ENCODE peak calls at places on chromosomes 3 and 15, in four cellular contexts. One of them, this sample, is unnamed.

GRCh38 chr3:127794402-127794801 is 27.9 kb downstream of the MGLL start:
- DNase-seq in HepG2: no peak
- DNase-seq in K562: no peak
- DNase-seq in GM12878: no peak
- DNase-seq in this sample: no peak

GRCh38 chr3:50542177-50543034 is 25.1 kb downstream of the C3orf18 start:
- DNase-seq in HepG2: peak
- DNase-seq in K562: peak
- DNase-seq in GM12878: no peak
- DNase-seq in this sample: peak

GRCh38 chr3:40620151-40620550 is 95.4 kb downstream of the ZNF621 start:
- DNase-seq in HepG2: no peak
- DNase-seq in K562: no peak
- DNase-seq in GM12878: no peak
- DNase-seq in this sample: no peak

GRCh38 chr3:81426826-81427565 is 334.4 kb downstream of the GBE1 start:
- DNase-seq in HepG2: no peak
- DNase-seq in K562: no peak
- DNase-seq in GM12878: no peak
- DNase-seq in this sample: no peak

GRCh38 chr3:101461451-101461850 is 51.6 kb downstream of the SENP7 start:
- DNase-seq in HepG2: no peak
- DNase-seq in K562: no peak
- DNase-seq in GM12878: no peak
- DNase-seq in this sample: no peak

GRCh38 chr3:193701896-193702644 is 109.1 kb downstream of the OPA1 start:
- DNase-seq in HepG2: no peak
- DNase-seq in K562: no peak
- DNase-seq in GM12878: peak
- DNase-seq in this sample: no peak

GRCh38 chr15:40575113-40575512 is 6.0 kb downstream of the RPUSD2 start:
- DNase-seq in HepG2: no peak
- DNase-seq in K562: no peak
- DNase-seq in GM12878: no peak
- DNase-seq in this sample: no peak

GRCh38 chr3:10941972-10942371 is 50.6 kb upstream of the SLC6A1 start:
- DNase-seq in HepG2: no peak
- DNase-seq in K562: peak
- DNase-seq in GM12878: no peak
- DNase-seq in this sample: no peak

GRCh38 chr3:126472277-126473006 is 3.2 kb downstream of the ZXDC start:
- DNase-seq in HepG2: peak
- DNase-seq in K562: peak
- DNase-seq in GM12878: peak
- DNase-seq in this sample: peak

GRCh38 chr15:45448066-45448510 is 69.7 kb upstream of the GATM start:
- DNase-seq in HepG2: no peak
- DNase-seq in K562: no peak
- DNase-seq in GM12878: no peak
- DNase-seq in this sample: no peak

GRCh38 chr3:42690191-42690590 is 4.9 kb downstream of the KLHL40 start:
- DNase-seq in HepG2: no peak
- DNase-seq in K562: no peak
- DNase-seq in GM12878: no peak
- DNase-seq in this sample: no peak

GRCh38 chr3:45409921-45410320 is 21.5 kb downstream of the LARS2 start:
- DNase-seq in HepG2: no peak
- DNase-seq in K562: no peak
- DNase-seq in GM12878: no peak
- DNase-seq in this sample: no peak
- TF ChIP-seq EP300 in HepG2: no peak
- TF ChIP-seq EP300 in K562: no peak
- TF ChIP-seq EP300 in GM12878: no peak
- TF ChIP-seq EP300 in this sample: no peak

GRCh38 chr3:154684021-154684420 is 254.0 kb upstream of the GPR149 start:
- DNase-seq in HepG2: peak
- DNase-seq in K562: no peak
- DNase-seq in GM12878: no peak
- DNase-seq in this sample: no peak
- TF ChIP-seq POLR2AphosphoS5 in HepG2: no peak
- TF ChIP-seq POLR2AphosphoS5 in K562: no peak
- TF ChIP-seq POLR2AphosphoS5 in GM12878: no peak
- TF ChIP-seq POLR2AphosphoS5 in this sample: no peak

GRCh38 chr15:50180578-50180977 is 1.4 kb upstream of the SLC27A2 start:
- DNase-seq in HepG2: no peak
- DNase-seq in K562: no peak
- DNase-seq in GM12878: no peak
- DNase-seq in this sample: no peak

GRCh38 chr15:50182233-50183013 is 427 bp downstream of the SLC27A2 start:
- DNase-seq in HepG2: no peak
- DNase-seq in K562: peak
- DNase-seq in GM12878: no peak
- DNase-seq in this sample: peak

GRCh38 chr15:50181206-50181982 is 602 bp upstream of the SLC27A2 start:
- DNase-seq in HepG2: no peak
- DNase-seq in K562: no peak
- DNase-seq in GM12878: no peak
- DNase-seq in this sample: no peak

GRCh38 chr15:50183112-50183794 is 1.3 kb downstream of the SLC27A2 start:
- DNase-seq in HepG2: no peak
- DNase-seq in K562: no peak
- DNase-seq in GM12878: no peak
- DNase-seq in this sample: no peak

DNA sequence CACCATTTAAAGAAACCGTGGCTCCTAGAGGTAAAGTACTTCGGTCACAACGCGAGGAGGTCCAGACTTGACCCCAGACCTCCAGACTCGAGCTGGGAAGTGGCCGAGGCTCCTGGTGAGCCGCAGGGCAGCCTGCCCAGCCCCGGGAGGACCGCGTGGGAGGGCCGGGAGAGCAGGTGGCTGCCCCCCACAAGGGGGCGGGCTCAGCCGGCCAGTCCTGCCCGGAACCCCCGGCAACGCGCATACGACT is at the start of gene SLC27A2:
- DNase-seq in HepG2: no peak
- DNase-seq in K562: peak
- DNase-seq in GM12878: no peak
- DNase-seq in this sample: peak
- H3K4me3 ChIP-seq in HepG2: peak
- H3K4me3 ChIP-seq in K562: peak
- H3K4me3 ChIP-seq in GM12878: peak
- H3K4me3 ChIP-seq in this sample: peak

GRCh38 chr3:180601688-180602666 is at the start of gene TTC14:
- DNase-seq in HepG2: peak
- DNase-seq in K562: peak
- DNase-seq in GM12878: peak
- DNase-seq in this sample: peak
- TF ChIP-seq EP300 in HepG2: no peak
- TF ChIP-seq EP300 in K562: no peak
- TF ChIP-seq EP300 in GM12878: no peak
- TF ChIP-seq EP300 in this sample: no peak

DNA sequence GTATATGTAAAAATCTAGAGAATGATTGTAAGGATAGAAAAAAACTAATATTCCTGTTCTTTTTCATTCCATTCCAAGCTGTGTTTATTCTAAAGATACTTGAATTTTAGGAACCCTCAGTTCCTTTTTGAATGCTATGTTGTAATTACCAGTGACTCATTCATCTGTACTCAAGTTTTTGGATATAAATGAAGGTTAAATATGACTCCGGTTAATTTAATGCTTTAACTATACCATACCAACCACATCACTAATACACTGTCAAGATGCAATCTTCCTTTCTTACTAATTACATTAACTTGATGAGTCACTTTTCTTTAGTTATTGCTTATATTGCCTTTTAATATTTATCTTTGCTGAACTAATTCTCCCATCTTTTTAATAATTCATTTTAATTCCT is 68.8 kb upstream of the ZNF148 start:
- DNase-seq in HepG2: no peak
- DNase-seq in K562: no peak
- DNase-seq in GM12878: no peak
- DNase-seq in this sample: no peak
- TF ChIP-seq POLR2AphosphoS5 in HepG2: no peak
- TF ChIP-seq POLR2AphosphoS5 in K562: no peak
- TF ChIP-seq POLR2AphosphoS5 in GM12878: no peak
- TF ChIP-seq POLR2AphosphoS5 in this sample: no peak

GRCh38 chr15:29795610-29796009 is 26.7 kb downstream of the TJP1 start:
- DNase-seq in HepG2: no peak
- DNase-seq in K562: no peak
- DNase-seq in GM12878: no peak
- DNase-seq in this sample: no peak

GRCh38 chr15:29788433-29789034 is 33.7 kb downstream of the TJP1 start:
- DNase-seq in HepG2: no peak
- DNase-seq in K562: no peak
- DNase-seq in GM12878: no peak
- DNase-seq in this sample: no peak

GRCh38 chr15:29790607-29791006 is 31.7 kb downstream of the TJP1 start:
- DNase-seq in HepG2: no peak
- DNase-seq in K562: no peak
- DNase-seq in GM12878: no peak
- DNase-seq in this sample: no peak

GRCh38 chr15:29789871-29790270 is 32.4 kb downstream of the TJP1 start:
- DNase-seq in HepG2: no peak
- DNase-seq in K562: no peak
- DNase-seq in GM12878: no peak
- DNase-seq in this sample: no peak

DNA sequence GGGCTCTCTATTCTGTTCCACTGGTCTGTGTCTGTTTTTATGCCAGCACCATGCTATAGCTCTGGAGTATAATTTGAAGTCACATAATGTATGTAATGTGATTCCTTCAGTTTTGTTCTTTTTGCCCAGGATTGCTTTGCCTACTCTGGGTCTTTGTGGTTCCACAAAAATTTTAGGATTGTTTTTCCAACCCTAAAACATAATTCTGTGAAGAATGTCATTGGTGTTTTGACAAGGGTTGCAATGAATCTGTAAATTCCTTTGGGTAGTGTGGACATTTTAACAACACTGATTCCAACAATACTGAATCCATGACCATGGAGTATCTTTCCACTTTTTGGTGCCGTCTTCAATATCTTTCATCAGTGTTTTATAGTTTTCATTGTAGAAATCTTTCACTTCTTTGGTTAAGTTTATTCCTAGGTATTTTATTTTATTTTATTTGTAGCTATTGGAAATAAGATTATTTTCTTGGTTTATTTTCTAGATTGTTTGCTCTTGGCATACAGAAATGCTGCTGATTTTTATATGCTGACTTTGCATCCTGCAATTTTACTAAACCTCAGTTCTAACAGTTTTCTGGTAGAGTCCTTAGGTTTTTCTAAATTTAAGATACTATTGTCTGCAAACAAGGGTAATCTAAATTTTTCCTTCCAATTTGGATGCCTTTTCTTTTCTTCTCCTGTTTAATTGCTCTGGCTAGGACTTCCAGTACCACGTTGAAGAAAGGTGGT is 29.7 kb downstream of the TJP1 start:
- DNase-seq in HepG2: no peak
- DNase-seq in K562: no peak
- DNase-seq in GM12878: no peak
- DNase-seq in this sample: no peak
- H3K4me3 ChIP-seq in HepG2: no peak
- H3K4me3 ChIP-seq in K562: no peak
- H3K4me3 ChIP-seq in GM12878: no peak
- H3K4me3 ChIP-seq in this sample: no peak

DNA sequence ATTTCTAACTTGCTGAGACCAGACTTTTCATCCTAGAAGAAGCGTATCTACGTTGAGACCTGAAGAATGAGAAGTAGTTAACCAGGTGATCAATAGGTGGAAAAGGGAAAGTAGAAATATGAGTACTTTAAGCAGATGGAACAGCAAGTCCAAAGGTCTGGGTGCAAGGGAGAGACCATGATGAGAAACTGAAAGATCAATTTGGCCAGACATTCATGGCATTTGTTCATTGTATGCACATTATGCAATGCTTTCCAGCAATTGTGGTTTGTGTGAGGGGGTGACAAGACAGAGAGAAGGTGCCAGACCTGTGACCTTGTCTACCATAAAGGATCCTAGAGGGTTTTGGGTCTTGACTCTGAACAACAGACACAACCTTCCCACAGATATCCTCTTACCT is 63.2 kb upstream of the PSMD6 start:
- DNase-seq in HepG2: peak
- DNase-seq in K562: no peak
- DNase-seq in GM12878: no peak
- DNase-seq in this sample: no peak
- TF ChIP-seq EP300 in HepG2: no peak
- TF ChIP-seq EP300 in K562: no peak
- TF ChIP-seq EP300 in GM12878: no peak
- TF ChIP-seq EP300 in this sample: no peak

DNA sequence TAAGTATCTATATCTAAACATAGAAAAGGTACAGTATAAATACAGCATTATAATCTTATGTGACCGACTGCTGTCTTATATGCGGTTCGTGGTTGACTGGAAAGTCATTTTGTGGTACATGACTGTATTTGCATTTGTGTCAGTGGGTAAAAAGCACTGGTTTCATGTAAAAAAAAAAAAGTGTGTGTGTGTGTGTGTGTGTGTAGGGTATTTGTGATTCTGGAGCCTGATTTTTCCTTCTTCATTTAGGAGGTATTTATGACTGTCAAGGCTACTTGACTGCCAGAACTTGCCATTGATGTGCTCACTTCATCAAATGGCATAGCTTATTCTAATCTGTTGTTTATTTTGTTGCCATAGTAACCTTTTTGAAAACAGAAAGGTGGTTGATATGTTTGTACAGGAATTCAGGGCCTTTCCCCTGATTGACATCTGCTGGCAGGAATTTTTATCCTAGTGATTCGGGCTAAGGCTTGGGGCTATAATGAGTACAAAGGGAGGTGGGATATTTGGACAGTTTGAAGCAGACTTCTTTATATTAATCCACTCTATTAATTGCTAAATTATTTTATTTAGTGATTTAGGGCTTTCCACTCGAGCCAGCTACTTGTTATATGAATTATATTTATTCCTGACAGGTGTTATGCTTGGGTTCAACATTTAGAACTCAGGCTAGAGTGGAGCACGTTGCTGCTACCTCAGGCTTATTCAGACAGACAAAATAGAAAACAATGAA is 63.4 kb downstream of the AKAP13 start:
- DNase-seq in HepG2: peak
- DNase-seq in K562: no peak
- DNase-seq in GM12878: peak
- DNase-seq in this sample: no peak
- TF ChIP-seq POLR2AphosphoS5 in HepG2: no peak
- TF ChIP-seq POLR2AphosphoS5 in K562: no peak
- TF ChIP-seq POLR2AphosphoS5 in GM12878: no peak
- TF ChIP-seq POLR2AphosphoS5 in this sample: no peak